ENCODE peak calls at places on chromosomes 13 and 19, in ten cellular contexts. R is ovary; D is COR-L47; T is DMS153; P is RWPE2; J is CD4-positive, alpha-beta memory T cell; H is dorsolateral prefrontal cortex; L is EL; M is GM04503; V is mucosa of gallbladder. X is an unnamed sample.
A peak's percentile ranks its signal among the peaks of the same experiment; 100 is the strongest.

GRCh38 chr19:48636859-48637448 is at the start of gene DBP:
- DNase-seq in H (no peak), M (no peak), J (peak; percentile 62), P (no peak), T (no peak), V (no peak), D (peak; percentile 28), R (peak; percentile 77), L (peak; percentile 48), X (peak; percentile 55)

GRCh38 chr13:73141292-73141771 is 82.5 kb downstream of the KLF5 start:
- DNase-seq in V (no peak), R (no peak), P (no peak), H (no peak), T (peak; percentile 82), J (no peak), D (no peak), M (no peak), L (no peak), X (peak; percentile 79)

GRCh38 chr13:93562676-93563075 is 336.1 kb downstream of the GPC6 start:
- DNase-seq in J (no peak), P (no peak), R (no peak), H (no peak), V (no peak), D (no peak), M (no peak), L (no peak), T (no peak), X (no peak)

GRCh38 chr19:8311461-8312260 is 3.5 kb upstream of the CD320 start:
- DNase-seq in R (peak; percentile 27), P (peak; percentile 33), T (no peak), D (peak; percentile 82), H (no peak), M (no peak), J (peak; percentile 33), L (no peak), V (no peak), X (peak; percentile 9)

GRCh38 chr13:104962411-104962810 is 1573.1 kb downstream of the EFNB2 start:
- DNase-seq in L (no peak), T (no peak), D (no peak), M (no peak), R (no peak), J (no peak), V (no peak), H (no peak), P (no peak), X (no peak)

GRCh38 chr19:48553676-48554384 is 1.9 kb downstream of the SULT2B1 start:
- DNase-seq in H (no peak), D (no peak), M (no peak), V (peak; percentile 78), T (no peak), R (no peak), L (peak; percentile 97), P (peak; percentile 82), J (no peak), X (no peak)

GRCh38 chr13:23701646-23702045 is 131.4 kb downstream of the TNFRSF19 start:
- DNase-seq in J (no peak), T (no peak), D (no peak), R (peak; percentile 71), M (peak; percentile 97), L (no peak), H (no peak), V (peak; percentile 52), P (no peak), X (no peak)

GRCh38 chr13:28136916-28137315 is 1.4 kb upstream of the PAN3 start:
- DNase-seq in V (no peak), M (no peak), H (no peak), R (no peak), T (no peak), L (no peak), P (no peak), J (no peak), D (no peak), X (no peak)

GRCh38 chr19:10565567-10566407 is at the start of gene KRI1:
- DNase-seq in M (peak; percentile 71), H (peak; percentile 97), D (peak; percentile 97), L (peak; percentile 98), P (peak; percentile 98), V (peak; percentile 99), J (peak; percentile 98), T (peak; percentile 92), R (peak; percentile 99), X (peak; percentile 97)

GRCh38 chr19:19866599-19867248 is 1.0 kb downstream of the ZNF253 start:
- DNase-seq in D (no peak), V (no peak), M (no peak), P (no peak), R (peak; percentile 39), H (no peak), J (peak; percentile 64), T (no peak), L (peak; percentile 3), X (no peak)

GRCh38 chr13:44373601-44374347 is at the start of gene SERP2:
- DNase-seq in H (peak; percentile 53), T (no peak), L (peak; percentile 33), J (no peak), M (no peak), V (no peak), D (peak; percentile 40), P (no peak), R (peak; percentile 78), X (no peak)

GRCh38 chr19:18223860-18224524 is 2.2 kb downstream of the PDE4C start:
- DNase-seq in R (peak; percentile 75), J (no peak), H (no peak), L (peak; percentile 23), T (peak; percentile 51), M (no peak), D (no peak), P (no peak), V (peak; percentile 17), X (peak; percentile 8)

GRCh38 chr19:34428549-34429285 is 536 bp downstream of the UBA2 start:
- DNase-seq in H (no peak), V (peak; percentile 11), P (no peak), L (peak; percentile 39), R (no peak), T (no peak), M (no peak), J (no peak), D (no peak), X (peak; percentile 68)

GRCh38 chr13:85508683-85509329 is 290.4 kb downstream of the SLITRK6 start:
- DNase-seq in L (no peak), M (no peak), R (no peak), J (no peak), T (no peak), H (no peak), P (no peak), V (peak; percentile 28), D (no peak), X (peak; percentile 26)

GRCh38 chr19:46678110-46678732 is 17.2 kb upstream of the DACT3 start:
- DNase-seq in M (no peak), L (peak; percentile 26), H (no peak), R (no peak), V (no peak), P (no peak), T (no peak), D (no peak), J (peak; percentile 63), X (no peak)

GRCh38 chr13:93577105-93577504 is 350.5 kb downstream of the GPC6 start:
- DNase-seq in R (no peak), P (no peak), H (no peak), T (no peak), V (no peak), M (no peak), J (no peak), L (no peak), D (no peak), X (no peak)

GRCh38 chr13:59677966-59678814 is 485.5 kb downstream of the DIAPH3 start:
- DNase-seq in D (peak; percentile 23), P (no peak), J (no peak), H (no peak), L (peak; percentile 29), R (no peak), M (no peak), V (no peak), T (no peak), X (peak; percentile 43)

GRCh38 chr19:56829586-56829985 is 10.9 kb downstream of the PEG3 start:
- DNase-seq in M (no peak), P (no peak), L (no peak), H (no peak), T (no peak), D (no peak), R (no peak), V (no peak), J (no peak), X (no peak)

GRCh38 chr13:106617561-106617960 is 49.6 kb upstream of the ARGLU1 start:
- DNase-seq in D (no peak), V (no peak), T (no peak), H (no peak), P (no peak), R (no peak), J (no peak), M (no peak), L (peak; percentile 36), X (no peak)

GRCh38 chr19:55341191-55342043 is 1.7 kb downstream of the KMT5C start:
- DNase-seq in J (peak; percentile 56), L (peak; percentile 69), R (peak; percentile 67), H (no peak), T (peak; percentile 56), P (peak; percentile 84), M (no peak), D (peak; percentile 74), V (peak; percentile 50), X (peak; percentile 86)

GRCh38 chr19:19587776-19588175 is 30.7 kb downstream of the PBX4 start:
- DNase-seq in T (no peak), R (no peak), J (no peak), L (no peak), P (no peak), D (no peak), V (no peak), H (no peak), M (no peak), X (no peak)

GRCh38 chr19:41551212-41551610 is 24.8 kb upstream of the CEACAM21 start:
- DNase-seq in P (no peak), H (no peak), R (no peak), D (no peak), V (no peak), L (no peak), T (no peak), J (no peak), M (no peak), X (no peak)

GRCh38 chr19:30070198-30070969 is 128.3 kb downstream of the URI1 start:
- DNase-seq in P (peak; percentile 42), J (no peak), T (no peak), L (no peak), V (no peak), R (no peak), M (no peak), D (no peak), H (peak; percentile 24), X (no peak)

GRCh38 chr13:109657395-109657794 is 129.0 kb downstream of the IRS2 start:
- DNase-seq in P (no peak), L (no peak), J (no peak), V (no peak), D (no peak), R (no peak), T (no peak), H (no peak), M (no peak), X (no peak)

GRCh38 chr19:6718111-6718740 is 2.2 kb downstream of the C3 start:
- DNase-seq in V (no peak), J (no peak), D (no peak), M (no peak), P (no peak), T (no peak), R (peak; percentile 22), L (no peak), H (no peak), X (no peak)

GRCh38 chr19:56594783-56595547 is at the start of gene ZNF71:
- DNase-seq in V (peak; percentile 89), H (peak; percentile 88), M (peak; percentile 37), J (peak; percentile 84), L (peak; percentile 85), P (peak; percentile 81), T (peak; percentile 76), D (peak; percentile 73), R (peak; percentile 91), X (peak; percentile 83)

GRCh38 chr19:55383789-55384575 is at the start of gene TMEM238:
- DNase-seq in H (peak; percentile 57), R (peak; percentile 69), T (peak; percentile 28), P (no peak), V (peak; percentile 44), D (peak; percentile 79), J (peak; percentile 57), M (no peak), L (peak; percentile 70), X (peak; percentile 51)

X was measured in NCI-H345.